ENCODE peak calls at places on chromosome 5, in four cellular contexts. One of them, this sample, is unnamed.

GRCh38 chr5:89759824-89760223 is 649.7 kb downstream of the CETN3 start:
- DNase-seq in IMR-90: no peak
- DNase-seq in HCT116: no peak
- DNase-seq in H1: no peak
- DNase-seq in this sample: no peak

GRCh38 chr5:57862471-57863282 is 380.1 kb upstream of the ACTBL2 start:
- DNase-seq in H1: no peak
- DNase-seq in IMR-90: peak; percentile 69
- DNase-seq in HCT116: no peak
- DNase-seq in this sample: no peak

GRCh38 chr5:80238778-80239679 is 16.8 kb downstream of the SERINC5 start:
- DNase-seq in IMR-90: peak; percentile 61
- DNase-seq in H1: no peak
- DNase-seq in HCT116: no peak
- DNase-seq in this sample: no peak

GRCh38 chr5:16234598-16234997 is 55.0 kb upstream of the MARCHF11 start:
- DNase-seq in HCT116: no peak
- DNase-seq in IMR-90: no peak
- DNase-seq in H1: no peak
- DNase-seq in this sample: no peak

GRCh38 chr5:173451031-173451430 is 122.8 kb upstream of the STC2 start:
- DNase-seq in H1: peak; percentile 3
- DNase-seq in IMR-90: peak; percentile 28
- DNase-seq in HCT116: peak; percentile 60
- DNase-seq in this sample: peak; percentile 62

GRCh38 chr5:68533571-68534051 is 318.1 kb downstream of the PIK3R1 start:
- DNase-seq in IMR-90: no peak
- DNase-seq in H1: no peak
- DNase-seq in HCT116: no peak
- DNase-seq in this sample: no peak

GRCh38 chr5:178429156-178429468 is 161.1 kb downstream of the COL23A1 start:
- DNase-seq in HCT116: no peak
- DNase-seq in IMR-90: no peak
- DNase-seq in H1: no peak
- DNase-seq in this sample: no peak

GRCh38 chr5:14766591-14766990 is 102.1 kb downstream of the OTULIN start:
- DNase-seq in H1: no peak
- DNase-seq in IMR-90: no peak
- DNase-seq in HCT116: no peak
- DNase-seq in this sample: no peak

GRCh38 chr5:135220394-135221186 is 178.4 kb downstream of the MACROH2A1 start:
- DNase-seq in H1: no peak
- DNase-seq in HCT116: no peak
- DNase-seq in IMR-90: no peak
- DNase-seq in this sample: no peak

GRCh38 chr5:77239126-77239741 is 28.8 kb downstream of the PDE8B start:
- DNase-seq in HCT116: peak; percentile 18
- DNase-seq in H1: no peak
- DNase-seq in IMR-90: no peak
- DNase-seq in this sample: peak; percentile 41

GRCh38 chr5:33901176-33901575 is 9.4 kb upstream of the ADAMTS12 start:
- DNase-seq in IMR-90: peak; percentile 79
- DNase-seq in HCT116: no peak
- DNase-seq in H1: no peak
- DNase-seq in this sample: no peak

GRCh38 chr5:135596788-135597187 is 18.0 kb upstream of the CXCL14 start:
- DNase-seq in H1: no peak
- DNase-seq in IMR-90: no peak
- DNase-seq in HCT116: no peak
- DNase-seq in this sample: no peak

GRCh38 chr5:73623929-73624404 is 2.0 kb upstream of the ARHGEF28 start:
- DNase-seq in IMR-90: no peak
- DNase-seq in H1: no peak
- DNase-seq in HCT116: no peak
- DNase-seq in this sample: no peak

GRCh38 chr5:158698768-158699167 is 400.9 kb downstream of the EBF1 start:
- DNase-seq in H1: no peak
- DNase-seq in HCT116: no peak
- DNase-seq in IMR-90: no peak
- DNase-seq in this sample: no peak

GRCh38 chr5:116605310-116606070 is 30.9 kb upstream of the SEMA6A start:
- DNase-seq in HCT116: no peak
- DNase-seq in H1: no peak
- DNase-seq in IMR-90: no peak
- DNase-seq in this sample: no peak

GRCh38 chr5:179187229-179187678 is 127.1 kb downstream of the ZNF354C start:
- DNase-seq in H1: no peak
- DNase-seq in HCT116: no peak
- DNase-seq in IMR-90: no peak
- DNase-seq in this sample: no peak

GRCh38 chr5:79984363-79984762 is 6.7 kb downstream of the MTX3 start:
- DNase-seq in IMR-90: no peak
- DNase-seq in H1: no peak
- DNase-seq in HCT116: no peak
- DNase-seq in this sample: no peak

GRCh38 chr5:10133830-10134229 is 115.9 kb downstream of the ATPSCKMT start:
- DNase-seq in H1: no peak
- DNase-seq in IMR-90: peak; percentile 16
- DNase-seq in HCT116: no peak
- DNase-seq in this sample: no peak

GRCh38 chr5:115557667-115558387 is 13.3 kb upstream of the FEM1C start:
- DNase-seq in H1: no peak
- DNase-seq in HCT116: no peak
- DNase-seq in IMR-90: no peak
- DNase-seq in this sample: no peak

GRCh38 chr5:138610468-138611294 is 35.5 kb upstream of the HSPA9 start:
- DNase-seq in IMR-90: no peak
- DNase-seq in H1: no peak
- DNase-seq in HCT116: no peak
- DNase-seq in this sample: peak; percentile 26

GRCh38 chr5:170221319-170221718 is 11.5 kb upstream of the C5orf58 start:
- DNase-seq in HCT116: no peak
- DNase-seq in IMR-90: peak; percentile 6
- DNase-seq in H1: no peak
- DNase-seq in this sample: no peak

GRCh38 chr5:68839019-68839552 is 254.7 kb upstream of the SLC30A5 start:
- DNase-seq in HCT116: no peak
- DNase-seq in H1: no peak
- DNase-seq in IMR-90: no peak
- DNase-seq in this sample: no peak

GRCh38 chr5:133696782-133697507 is 84.6 kb upstream of the FSTL4 start:
- DNase-seq in IMR-90: no peak
- DNase-seq in H1: no peak
- DNase-seq in HCT116: no peak
- DNase-seq in this sample: no peak

GRCh38 chr5:95619096-95619495 is 791 bp upstream of the GPR150 start:
- DNase-seq in IMR-90: peak; percentile 56
- DNase-seq in HCT116: no peak
- DNase-seq in H1: no peak
- DNase-seq in this sample: no peak

GRCh38 chr5:52504584-52505240 is 283.0 kb upstream of the ITGA1 start:
- DNase-seq in IMR-90: no peak
- DNase-seq in HCT116: no peak
- DNase-seq in H1: no peak
- DNase-seq in this sample: no peak

GRCh38 chr5:57302643-57303042 is 128.8 kb downstream of the GPBP1 start:
- DNase-seq in IMR-90: peak; percentile 67
- DNase-seq in H1: no peak
- DNase-seq in HCT116: no peak
- DNase-seq in this sample: no peak

GRCh38 chr5:119340597-119341218 is 15.1 kb upstream of the TNFAIP8 start:
- DNase-seq in H1: no peak
- DNase-seq in IMR-90: no peak
- DNase-seq in HCT116: no peak
- DNase-seq in this sample: no peak

GRCh38 chr5:119336846-119337564 is 18.8 kb upstream of the TNFAIP8 start:
- DNase-seq in IMR-90: no peak
- DNase-seq in HCT116: no peak
- DNase-seq in H1: no peak
- DNase-seq in this sample: no peak

GRCh38 chr5:119339965-119340364 is 15.9 kb upstream of the TNFAIP8 start:
- DNase-seq in H1: no peak
- DNase-seq in IMR-90: no peak
- DNase-seq in HCT116: no peak
- DNase-seq in this sample: no peak

GRCh38 chr5:119338326-119338957 is 17.4 kb upstream of the TNFAIP8 start:
- DNase-seq in H1: no peak
- DNase-seq in HCT116: no peak
- DNase-seq in IMR-90: no peak
- DNase-seq in this sample: no peak

GRCh38 chr5:119339344-119339743 is 16.5 kb upstream of the TNFAIP8 start:
- DNase-seq in HCT116: no peak
- DNase-seq in IMR-90: no peak
- DNase-seq in H1: no peak
- DNase-seq in this sample: no peak
- TF ChIP-seq RAD21 in HCT116: no peak
- TF ChIP-seq RAD21 in IMR-90: no peak
- TF ChIP-seq RAD21 in H1: no peak
- TF ChIP-seq RAD21 in this sample: no peak

GRCh38 chr5:151569132-151570046 is 21.7 kb downstream of the FAT2 start:
- DNase-seq in HCT116: no peak
- DNase-seq in IMR-90: no peak
- DNase-seq in H1: no peak
- DNase-seq in this sample: no peak
- TF ChIP-seq RAD21 in HCT116: no peak
- TF ChIP-seq RAD21 in IMR-90: no peak
- TF ChIP-seq RAD21 in H1: no peak
- TF ChIP-seq RAD21 in this sample: no peak

DNA sequence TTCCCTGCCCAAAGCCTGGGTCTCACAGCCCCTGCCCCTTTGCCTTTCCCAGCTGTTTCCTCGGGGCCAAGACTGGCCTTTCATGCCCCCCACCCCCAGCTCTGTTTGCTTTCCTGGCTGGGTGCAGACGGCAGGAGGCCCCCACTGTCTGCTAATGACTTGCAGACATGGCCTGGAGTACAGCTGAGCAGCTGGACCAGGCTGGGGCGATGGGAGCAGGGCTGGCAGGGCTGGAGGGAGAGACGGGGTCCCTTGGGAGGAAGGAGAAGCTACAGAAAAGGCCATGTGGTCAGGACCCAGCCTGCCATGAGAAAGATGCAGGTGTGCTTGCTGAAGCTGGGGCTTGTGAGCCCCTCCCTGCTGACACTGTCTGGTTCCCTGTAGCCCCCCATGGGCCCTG is 28.3 kb upstream of the GFPT2 start:
- DNase-seq in H1: no peak
- DNase-seq in IMR-90: no peak
- DNase-seq in HCT116: no peak
- DNase-seq in this sample: no peak
- TF ChIP-seq RAD21 in H1: no peak
- TF ChIP-seq RAD21 in IMR-90: no peak
- TF ChIP-seq RAD21 in HCT116: no peak
- TF ChIP-seq RAD21 in this sample: no peak

GRCh38 chr5:142939884-142940283 is 169.7 kb downstream of the ARHGAP26 start:
- DNase-seq in H1: no peak
- DNase-seq in HCT116: no peak
- DNase-seq in IMR-90: peak; percentile 34
- DNase-seq in this sample: no peak
- TF ChIP-seq RAD21 in H1: no peak
- TF ChIP-seq RAD21 in HCT116: no peak
- TF ChIP-seq RAD21 in IMR-90: no peak
- TF ChIP-seq RAD21 in this sample: no peak